ENCODE peak calls at places on chromosomes 2 and 18, in ten cellular contexts. M, P, X, S, T, K, G, N, D and J are unnamed samples.

GRCh38 chr18:11419336-11419735 is 190.1 kb upstream of the SLC35G4 start:
- DNase-seq in M (no peak), P (no peak), X (no peak), S (no peak), T (no peak), K (no peak), G (peak; percentile 87), N (no peak), D (no peak), J (no peak)

GRCh38 chr2:41647468-41648042 is 400.3 kb upstream of the PKDCC start:
- DNase-seq in M (no peak), P (no peak), X (no peak), S (no peak), T (no peak), K (no peak), G (no peak), N (no peak), D (no peak), J (no peak)

GRCh38 chr18:71808576-71808975 is 735.6 kb downstream of the CBLN2 start:
- DNase-seq in M (no peak), P (no peak), X (no peak), S (no peak), T (no peak), K (no peak), G (no peak), N (no peak), D (no peak), J (no peak)

GRCh38 chr2:228599297-228599696 is 417.8 kb upstream of the SPHKAP start:
- DNase-seq in M (no peak), P (no peak), X (no peak), S (no peak), T (no peak), K (peak; percentile 10), G (peak; percentile 48), N (no peak), D (no peak), J (no peak)

GRCh38 chr2:233803292-233803911 is 25.3 kb downstream of the MROH2A start:
- DNase-seq in M (no peak), P (no peak), X (no peak), S (no peak), T (no peak), K (no peak), G (no peak), N (no peak), D (no peak), J (no peak)

GRCh38 chr2:143513081-143513480 is 383.9 kb downstream of the ARHGAP15 start:
- DNase-seq in M (no peak), P (peak; percentile 64), X (no peak), S (no peak), T (peak; percentile 5), K (peak; percentile 82), G (peak; percentile 21), N (peak; percentile 23), D (peak; percentile 3), J (no peak)

GRCh38 chr2:163717993-163718680 is 17.7 kb downstream of the FIGN start:
- DNase-seq in M (no peak), P (no peak), X (no peak), S (no peak), T (peak; percentile 48), K (peak; percentile 58), G (peak; percentile 28), N (peak; percentile 36), D (no peak), J (no peak)

GRCh38 chr2:233419626-233420431 is 65.5 kb downstream of the DGKD start:
- DNase-seq in M (no peak), P (no peak), X (no peak), S (peak; percentile 64), T (no peak), K (no peak), G (no peak), N (no peak), D (no peak), J (no peak)

GRCh38 chr2:178865537-178865936 is 58.3 kb upstream of the TTN start:
- DNase-seq in M (no peak), P (no peak), X (no peak), S (no peak), T (peak; percentile 6), K (no peak), G (peak; percentile 75), N (peak; percentile 8), D (no peak), J (no peak)

GRCh38 chr2:70083344-70084156 is 3.7 kb upstream of the PCBP1 start:
- DNase-seq in M (no peak), P (no peak), X (no peak), S (no peak), T (no peak), K (no peak), G (no peak), N (no peak), D (no peak), J (no peak)

GRCh38 chr18:2906522-2907458 is 60.0 kb downstream of the EMILIN2 start:
- DNase-seq in M (peak; percentile 46), P (no peak), X (no peak), S (peak; percentile 49), T (peak; percentile 56), K (no peak), G (peak; percentile 62), N (peak; percentile 28), D (peak; percentile 74), J (peak; percentile 39)

GRCh38 chr2:223532712-223533111 is 69.4 kb downstream of the SCG2 start:
- DNase-seq in M (no peak), P (no peak), X (no peak), S (no peak), T (no peak), K (no peak), G (peak; percentile 54), N (no peak), D (no peak), J (no peak)

GRCh38 chr18:6666286-6666685 is 63.2 kb upstream of the ARHGAP28 start:
- DNase-seq in M (no peak), P (no peak), X (no peak), S (no peak), T (no peak), K (peak; percentile 22), G (no peak), N (no peak), D (no peak), J (no peak)

GRCh38 chr2:235244497-235245215 is 249.2 kb upstream of the AGAP1 start:
- DNase-seq in M (no peak), P (no peak), X (no peak), S (no peak), T (no peak), K (peak; percentile 87), G (no peak), N (no peak), D (no peak), J (peak; percentile 47)

GRCh38 chr18:62245177-62245576 is 58.1 kb downstream of the RELCH start:
- DNase-seq in M (no peak), P (no peak), X (no peak), S (no peak), T (no peak), K (no peak), G (no peak), N (no peak), D (no peak), J (no peak)

GRCh38 chr2:172613610-172614231 is 57.8 kb downstream of the PDK1 start:
- DNase-seq in M (no peak), P (no peak), X (no peak), S (no peak), T (no peak), K (peak; percentile 37), G (no peak), N (no peak), D (no peak), J (no peak)

GRCh38 chr2:142294225-142294624 is 163.4 kb upstream of the LRP1B start:
- DNase-seq in M (no peak), P (no peak), X (no peak), S (no peak), T (no peak), K (no peak), G (no peak), N (no peak), D (no peak), J (no peak)

GRCh38 chr18:38307919-38308318 is 742.3 kb upstream of the CELF4 start:
- DNase-seq in M (no peak), P (no peak), X (no peak), S (no peak), T (no peak), K (no peak), G (no peak), N (no peak), D (no peak), J (no peak)

GRCh38 chr18:74251297-74252031 is 40.3 kb downstream of the CYB5A start:
- DNase-seq in M (no peak), P (peak; percentile 70), X (no peak), S (no peak), T (no peak), K (peak; percentile 22), G (peak; percentile 90), N (no peak), D (peak; percentile 41), J (no peak)

GRCh38 chr2:165573534-165574461 is 104.3 kb downstream of the CSRNP3 start:
- DNase-seq in M (peak; percentile 62), P (no peak), X (peak; percentile 45), S (no peak), T (peak; percentile 87), K (peak; percentile 30), G (peak; percentile 65), N (peak; percentile 69), D (no peak), J (peak; percentile 2)

GRCh38 chr18:74544898-74545297 is 10.6 kb downstream of the CNDP1 start:
- DNase-seq in M (no peak), P (no peak), X (no peak), S (no peak), T (no peak), K (no peak), G (no peak), N (no peak), D (no peak), J (no peak)

GRCh38 chr2:131105950-131106801 is 1.0 kb downstream of the PLEKHB2 start:
- DNase-seq in M (peak; percentile 47), P (peak; percentile 64), X (no peak), S (peak; percentile 13), T (peak; percentile 31), K (peak; percentile 89), G (peak; percentile 85), N (peak; percentile 40), D (peak; percentile 13), J (peak; percentile 16)

GRCh38 chr2:106269591-106270291 is 75.6 kb upstream of the UXS1 start:
- DNase-seq in M (peak; percentile 94), P (no peak), X (no peak), S (peak; percentile 10), T (peak; percentile 59), K (no peak), G (peak; percentile 7), N (peak; percentile 68), D (peak; percentile 6), J (peak; percentile 27)

GRCh38 chr18:22332590-22332989 is 85.1 kb downstream of the CTAGE1 start:
- DNase-seq in M (no peak), P (no peak), X (no peak), S (no peak), T (no peak), K (no peak), G (peak; percentile 82), N (no peak), D (peak; percentile 12), J (no peak)

GRCh38 chr18:69265661-69266060 is 135.0 kb upstream of the DOK6 start:
- DNase-seq in M (no peak), P (no peak), X (no peak), S (no peak), T (no peak), K (no peak), G (peak; percentile 49), N (no peak), D (no peak), J (no peak)

GRCh38 chr18:14085770-14086458 is 46.3 kb downstream of the ZNF519 start:
- DNase-seq in M (no peak), P (no peak), X (no peak), S (no peak), T (no peak), K (peak; percentile 39), G (no peak), N (no peak), D (no peak), J (no peak)

GRCh38 chr18:60202702-60203101 is 169.9 kb downstream of the MC4R start:
- DNase-seq in M (no peak), P (no peak), X (no peak), S (no peak), T (no peak), K (no peak), G (peak; percentile 63), N (no peak), D (no peak), J (no peak)

GRCh38 chr2:119546446-119546765 is 2.2 kb downstream of the CFAP221 start:
- DNase-seq in M (no peak), P (no peak), X (no peak), S (no peak), T (no peak), K (no peak), G (peak; percentile 16), N (no peak), D (no peak), J (no peak)